ENCODE peak calls at places on chromosomes 16 and 17, in six cellular contexts. E, V, S, C, D and U are unnamed samples.

GRCh38 chr16:1181715-1182671 is 29.1 kb downstream of the CACNA1H start:
- DNase-seq in E (no peak), V (no peak), S (peak), C (no peak), D (no peak), U (no peak)

GRCh38 chr17:45305532-45306087 is 11.2 kb downstream of the MAP3K14 start:
- DNase-seq in E (no peak), V (no peak), S (no peak), C (no peak), D (peak), U (no peak)

GRCh38 chr16:24917236-24917635 is 71.5 kb downstream of the SLC5A11 start:
- DNase-seq in E (no peak), V (no peak), S (no peak), C (no peak), D (no peak), U (no peak)

GRCh38 chr17:75771334-75772281 is 6.6 kb upstream of the GALK1 start:
- DNase-seq in E (no peak), V (no peak), S (no peak), C (no peak), D (peak), U (no peak)

GRCh38 chr17:8003594-8004181 is 1.3 kb downstream of the GUCY2D start:
- DNase-seq in E (no peak), V (no peak), S (no peak), C (no peak), D (no peak), U (no peak)

GRCh38 chr16:69566437-69567030 is 768 bp downstream of the NFAT5 start:
- DNase-seq in E (peak), V (peak), S (peak), C (no peak), D (peak), U (peak)

GRCh38 chr17:82230627-82231311 is 1.9 kb downstream of the SLC16A3 start:
- DNase-seq in E (no peak), V (peak), S (peak), C (no peak), D (peak), U (peak)

GRCh38 chr17:28042721-28043291 is 329 bp downstream of the NLK start:
- DNase-seq in E (no peak), V (no peak), S (no peak), C (no peak), D (no peak), U (no peak)

GRCh38 chr16:50467943-50468748 is 80.0 kb upstream of the NKD1 start:
- DNase-seq in E (no peak), V (no peak), S (peak), C (peak), D (peak), U (no peak)

GRCh38 chr16:23164736-23165135 is 15.5 kb upstream of the USP31 start:
- DNase-seq in E (no peak), V (no peak), S (no peak), C (no peak), D (no peak), U (no peak)

GRCh38 chr16:67115649-67116048 is 5.9 kb downstream of the PHAF1 start:
- DNase-seq in E (no peak), V (no peak), S (no peak), C (no peak), D (peak), U (no peak)

GRCh38 chr17:73432624-73433190 is 120.9 kb upstream of the CDC42EP4 start:
- DNase-seq in E (no peak), V (no peak), S (no peak), C (peak), D (no peak), U (no peak)

GRCh38 chr16:52785653-52786052 is 238.7 kb upstream of the TOX3 start:
- DNase-seq in E (no peak), V (no peak), S (no peak), C (no peak), D (no peak), U (no peak)

GRCh38 chr17:41651625-41652460 is 27.5 kb upstream of the KRT17 start:
- DNase-seq in E (no peak), V (no peak), S (no peak), C (peak), D (no peak), U (peak)

GRCh38 chr17:82304826-82305726 is 12.3 kb downstream of the CD7 start:
- DNase-seq in E (no peak), V (no peak), S (no peak), C (no peak), D (no peak), U (no peak)